ENCODE peak calls at places on chromosome 22, in nine cellular contexts. T is Calu3; N is small intestine; M is ascending aorta; U is MCF 10A; H is Jurkat, Clone E6-1; C is left ventricle myocardium inferior; X is renal cortical epithelial cell; S is omental fat pad. G is an unnamed sample.

GRCh38 chr22:19169002-19169946 is 9.3 kb downstream of the SLC25A1 start:
- DNase-seq in H (no peak), X (no peak), U (no peak), M (no peak), C (no peak), N (no peak), S (no peak), T (no peak), G (no peak)

GRCh38 chr22:43303751-43304150 is 39.4 kb downstream of the SCUBE1 start:
- DNase-seq in M (no peak), U (no peak), T (no peak), X (no peak), N (no peak), H (no peak), S (no peak), C (no peak), G (no peak)

GRCh38 chr22:41243361-41243760 is 2.6 kb upstream of the CHADL start:
- DNase-seq in M (no peak), N (no peak), U (no peak), S (no peak), H (no peak), T (no peak), C (no peak), X (no peak), G (no peak)

GRCh38 chr22:18035740-18036139 is 11.4 kb upstream of the MICAL3 start:
- DNase-seq in U (peak), H (no peak), T (peak), X (peak), S (no peak), N (peak), M (no peak), C (peak), G (no peak)

GRCh38 chr22:46220921-46221320 is 29.2 kb downstream of the CDPF1 start:
- DNase-seq in N (no peak), H (no peak), T (no peak), X (no peak), M (no peak), U (no peak), S (no peak), C (no peak), G (no peak)

GRCh38 chr22:42725606-42726355 is 5.1 kb upstream of the A4GALT start:
- DNase-seq in T (no peak), X (no peak), U (no peak), M (no peak), H (no peak), S (no peak), C (no peak), N (no peak), G (no peak)

GRCh38 chr22:50739894-50740293 is 1.9 kb downstream of the ACR start:
- DNase-seq in T (no peak), S (no peak), N (no peak), M (peak), X (no peak), U (no peak), H (no peak), C (no peak), G (no peak)

GRCh38 chr22:19807914-19808872 is 46.5 kb downstream of the GNB1L start:
- DNase-seq in T (no peak), N (no peak), M (no peak), H (no peak), X (no peak), C (no peak), U (no peak), S (no peak), G (no peak)

GRCh38 chr22:19986410-19987341 is 29.9 kb downstream of the ARVCF start:
- DNase-seq in H (no peak), N (peak), C (peak), M (peak), S (no peak), T (peak), U (peak), X (peak), G (no peak)

GRCh38 chr22:29369460-29369859 is 18.9 kb downstream of the AP1B1 start:
- DNase-seq in H (no peak), T (no peak), C (peak), S (peak), X (no peak), N (no peak), U (peak), M (peak), G (no peak)

GRCh38 chr22:49693416-49693815 is 134.3 kb downstream of the BRD1 start:
- DNase-seq in T (no peak), N (no peak), C (no peak), U (no peak), S (no peak), X (no peak), M (no peak), H (no peak), G (no peak)

GRCh38 chr22:42877597-42878340 is 20.7 kb upstream of the ARFGAP3 start:
- DNase-seq in C (no peak), X (no peak), T (no peak), H (no peak), U (no peak), M (no peak), N (no peak), S (no peak), G (no peak)

G was measured in thoracic aorta.